ENCODE peak calls at places on chromosome 11, in four cellular contexts. X, M, B and P are unnamed samples.

GRCh38 chr11:123145220-123145619 is 49.8 kb downstream of the CLMP start:
- DNase-seq in B (no peak), M (no peak), X (no peak), P (peak; percentile 82)

GRCh38 chr11:13118194-13118593 is 109.1 kb downstream of the RASSF10 start:
- DNase-seq in B (no peak), X (no peak), M (no peak), P (peak; percentile 99)

GRCh38 chr11:46554205-46555162 is 39.3 kb downstream of the AMBRA1 start:
- DNase-seq in M (no peak), X (no peak), B (no peak), P (peak; percentile 71)

GRCh38 chr11:64804346-64805210 is 1.6 kb upstream of the MAP4K2 start:
- DNase-seq in M (no peak), X (no peak), B (no peak), P (no peak)

GRCh38 chr11:18394928-18395734 is 768 bp downstream of the LDHA start:
- DNase-seq in X (no peak), B (no peak), M (no peak), P (no peak)

GRCh38 chr11:65251476-65251875 is 10.3 kb upstream of the POLA2 start:
- DNase-seq in B (no peak), M (no peak), X (no peak), P (no peak)

GRCh38 chr11:116790167-116791001 is 1.3 kb downstream of the APOA5 start:
- DNase-seq in B (no peak), M (no peak), X (no peak), P (no peak)

GRCh38 chr11:115701284-115701875 is 197.2 kb upstream of the CADM1 start:
- DNase-seq in X (no peak), B (no peak), M (no peak), P (no peak)

GRCh38 chr11:77181226-77181625 is 53.2 kb downstream of the MYO7A start:
- DNase-seq in M (no peak), B (no peak), X (no peak), P (no peak)

GRCh38 chr11:102886999-102887398 is 12.2 kb upstream of the MMP12 start:
- DNase-seq in X (no peak), M (no peak), B (no peak), P (no peak)

GRCh38 chr11:130102457-130103249 is 33.0 kb downstream of the APLP2 start:
- DNase-seq in B (no peak), M (no peak), X (no peak), P (no peak)

GRCh38 chr11:24478718-24479117 is 18.1 kb upstream of the LUZP2 start:
- DNase-seq in X (no peak), M (no peak), B (no peak), P (no peak)

GRCh38 chr11:35721576-35722341 is 59.2 kb downstream of the TRIM44 start:
- DNase-seq in M (no peak), X (no peak), B (no peak), P (no peak)

GRCh38 chr11:3052109-3052479 is 5.1 kb downstream of the CARS1 start:
- DNase-seq in M (no peak), X (no peak), B (no peak), P (no peak)

GRCh38 chr11:128544625-128545024 is 42.7 kb downstream of the ETS1 start:
- DNase-seq in M (peak; percentile 46), B (no peak), X (no peak), P (no peak)

GRCh38 chr11:8168485-8169257 is at the start of gene RIC3:
- DNase-seq in B (no peak), X (peak; percentile 70), M (peak; percentile 53), P (no peak)

GRCh38 chr11:28529046-28529445 is 420.9 kb downstream of the METTL15 start:
- DNase-seq in B (no peak), X (no peak), M (no peak), P (no peak)